ENCODE peak calls at places on chromosomes 13 and 19, in four cellular contexts. Y is IMR-90, T is H1, X is mesendoderm. N is an unnamed sample.
A peak's percentile ranks its signal among the peaks of the same experiment; 100 is the strongest.

GRCh38 chr13:106533940-106534843 is 1.3 kb downstream of the EFNB2 start:
- DNase-seq in Y (peak; percentile 63), T (no peak), X (peak; percentile 78), N (no peak)

GRCh38 chr13:82688400-82688999 is 1193.8 kb downstream of the SLITRK1 start:
- DNase-seq in Y (peak; percentile 2), T (no peak), X (no peak), N (no peak)

GRCh38 chr19:50843701-50844221 is 10.4 kb upstream of the KLK15 start:
- DNase-seq in Y (no peak), T (no peak), X (no peak), N (no peak)

GRCh38 chr19:40553885-40554857 is 22.5 kb upstream of the SHKBP1 start:
- DNase-seq in Y (no peak), T (no peak), X (peak; percentile 61), N (peak; percentile 78)

GRCh38 chr13:106597759-106598395 is 29.9 kb upstream of the ARGLU1 start:
- DNase-seq in Y (no peak), T (no peak), X (no peak), N (no peak)

GRCh38 chr19:38224014-38224862 is at the start of gene DPF1:
- DNase-seq in Y (peak; percentile 56), T (no peak), X (peak; percentile 92), N (peak; percentile 90)

GRCh38 chr13:39910833-39911232 is 255.4 kb downstream of the COG6 start:
- DNase-seq in Y (no peak), T (no peak), X (no peak), N (no peak)

GRCh38 chr13:100608906-100609305 is 20.3 kb upstream of the GGACT start:
- DNase-seq in Y (no peak), T (no peak), X (no peak), N (no peak)

GRCh38 chr19:1027953-1028902 is 1.8 kb downstream of the CNN2 start:
- DNase-seq in Y (peak; percentile 95), T (no peak), X (peak; percentile 95), N (peak; percentile 77)

GRCh38 chr13:75689686-75690085 is 53.6 kb downstream of the LMO7 start:
- DNase-seq in Y (peak; percentile 41), T (no peak), X (no peak), N (no peak)
- H4K5ac ChIP-seq in Y (peak overlapping the region; percentile 32), T (no peak overlapping the region), X (no peak overlapping the region), N (no peak overlapping the region)

GRCh38 chr19:32357720-32358119 is 12.3 kb downstream of the ZNF507 start:
- DNase-seq in Y (no peak), T (no peak), X (no peak), N (no peak)
- H4K5ac ChIP-seq in Y (no peak overlapping the region), T (no peak overlapping the region), X (no peak overlapping the region), N (no peak overlapping the region)

GRCh38 chr13:22463089-22463488 is 717.7 kb upstream of the SGCG start:
- DNase-seq in Y (no peak), T (no peak), X (no peak), N (no peak)
- H4K5ac ChIP-seq in Y (no peak overlapping the region), T (no peak overlapping the region), X (no peak overlapping the region), N (no peak overlapping the region)

GRCh38 chr13:109738298-109738746 is 48.1 kb downstream of the IRS2 start:
- DNase-seq in Y (no peak), T (no peak), X (no peak), N (no peak)
- H4K5ac ChIP-seq in Y (no peak overlapping the region), T (no peak overlapping the region), X (no peak overlapping the region), N (no peak overlapping the region)

GRCh38 chr19:12042893-12043292 is 7.4 kb upstream of the ZNF433 start:
- DNase-seq in Y (no peak), T (no peak), X (no peak), N (no peak)
- H4K5ac ChIP-seq in Y (no peak overlapping the region), T (no peak overlapping the region), X (no peak overlapping the region), N (no peak overlapping the region)

GRCh38 chr13:68976287-68976686 is 1131.3 kb upstream of the ATXN8OS start:
- DNase-seq in Y (no peak), T (no peak), X (no peak), N (no peak)
- H4K5ac ChIP-seq in Y (no peak overlapping the region), T (no peak overlapping the region), X (no peak overlapping the region), N (no peak overlapping the region)

GRCh38 chr13:84684804-84685203 is 802.5 kb upstream of the SLITRK1 start:
- DNase-seq in Y (peak; percentile 1), T (no peak), X (no peak), N (no peak)
- H4K5ac ChIP-seq in Y (no peak overlapping the region), T (no peak overlapping the region), X (no peak overlapping the region), N (no peak overlapping the region)

GRCh38 chr13:113096745-113097305 is 8.8 kb upstream of the F7 start:
- DNase-seq in Y (no peak), T (no peak), X (no peak), N (no peak)
- H4K5ac ChIP-seq in Y (no peak overlapping the region), T (no peak overlapping the region), X (no peak overlapping the region), N (no peak overlapping the region)

DNA sequence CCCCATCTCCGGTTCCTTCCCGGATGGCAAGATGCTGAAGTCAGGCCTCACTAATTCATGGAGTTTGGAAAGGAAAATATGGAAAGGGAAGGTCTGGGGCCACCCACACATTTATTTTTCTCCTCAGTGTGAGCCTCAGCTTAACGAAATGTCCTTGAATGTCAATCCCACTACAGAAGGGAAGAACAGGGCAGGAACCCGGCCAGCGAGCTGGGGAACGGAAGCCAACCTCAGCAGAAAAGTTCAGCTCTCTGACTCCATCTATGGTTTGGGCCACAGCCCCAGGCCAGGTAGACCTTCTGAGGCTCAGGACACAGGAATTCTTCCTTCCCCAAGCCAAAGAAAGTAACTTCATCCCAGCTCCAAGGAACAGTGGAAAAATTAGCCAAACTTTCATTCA is 8.4 kb downstream of the C19orf12 start:
- DNase-seq in Y (no peak), T (no peak), X (no peak), N (no peak)
- H4K5ac ChIP-seq in Y (no peak overlapping the region), T (no peak overlapping the region), X (no peak overlapping the region), N (no peak overlapping the region)

DNA sequence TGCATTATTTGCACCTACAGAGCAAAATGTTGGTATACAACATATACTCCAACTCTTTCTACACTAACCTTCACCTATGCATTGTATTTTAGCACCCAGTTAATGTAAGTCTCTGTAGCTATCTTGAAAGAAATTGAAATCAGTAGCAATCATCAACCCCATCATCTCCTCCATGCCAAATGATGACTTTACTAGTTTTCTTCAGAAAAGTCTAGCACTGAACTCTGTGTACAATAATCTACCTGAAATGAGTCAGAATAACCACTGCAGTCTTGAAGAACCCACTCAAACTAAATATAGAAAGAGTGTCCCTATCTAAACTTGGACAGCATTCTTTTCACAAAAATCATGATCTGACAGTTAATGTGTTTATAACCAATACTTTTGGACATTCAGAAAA is 9.8 kb downstream of the IRS2 start:
- DNase-seq in Y (peak; percentile 33), T (no peak), X (no peak), N (no peak)
- H4K5ac ChIP-seq in Y (no peak overlapping the region), T (no peak overlapping the region), X (no peak overlapping the region), N (no peak overlapping the region)

N was measured in H9.